ENCODE peak calls at places on chromosome 1, in six cellular contexts. Q, R, E, K, D and L are unnamed samples.

GRCh38 chr1:36367798-36368197 is 17.9 kb downstream of the STK40 start:
- DNase-seq in Q (no peak), K (no peak), R (no peak), D (no peak), E (no peak), L (no peak)

GRCh38 chr1:15696956-15697521 is 12.9 kb downstream of the PLEKHM2 start:
- DNase-seq in D (peak), K (no peak), Q (no peak), R (no peak), E (no peak), L (peak)

GRCh38 chr1:197140123-197140522 is 6.3 kb downstream of the ASPM start:
- DNase-seq in Q (no peak), D (no peak), K (no peak), R (peak), E (no peak), L (no peak)

GRCh38 chr1:153536618-153537375 is 1.0 kb upstream of the S100A6 start:
- DNase-seq in E (no peak), K (no peak), Q (peak), D (no peak), R (no peak), L (no peak)

GRCh38 chr1:75731881-75732280 is 7.4 kb downstream of the ACADM start:
- DNase-seq in D (no peak), E (peak), R (no peak), K (no peak), Q (no peak), L (peak)

GRCh38 chr1:240766831-240767230 is 154.9 kb upstream of the GREM2 start:
- DNase-seq in E (no peak), K (no peak), Q (no peak), R (no peak), D (no peak), L (no peak)

GRCh38 chr1:204323887-204324286 is 35.8 kb downstream of the PLEKHA6 start:
- DNase-seq in R (no peak), Q (peak), D (no peak), E (no peak), K (no peak), L (no peak)

GRCh38 chr1:230857077-230857476 is 11.2 kb downstream of the C1orf198 start:
- DNase-seq in D (no peak), K (no peak), E (no peak), Q (no peak), R (no peak), L (no peak)

GRCh38 chr1:218350022-218350525 is 4.9 kb downstream of the TGFB2 start:
- DNase-seq in D (no peak), Q (no peak), E (no peak), K (no peak), R (no peak), L (peak)

GRCh38 chr1:46062651-46063319 is 69.6 kb downstream of the PIK3R3 start:
- DNase-seq in R (no peak), K (no peak), D (peak), E (no peak), Q (no peak), L (peak)

GRCh38 chr1:24555591-24556413 is at the start of gene NCMAP:
- DNase-seq in D (no peak), Q (no peak), K (peak), R (no peak), E (no peak), L (no peak)

GRCh38 chr1:46512135-46512791 is 22.6 kb downstream of the DMBX1 start:
- DNase-seq in R (no peak), K (no peak), D (no peak), E (no peak), Q (no peak), L (no peak)

GRCh38 chr1:106944721-106945120 is 111.8 kb upstream of the PRMT6 start:
- DNase-seq in Q (no peak), R (no peak), E (no peak), K (peak), D (no peak), L (no peak)

GRCh38 chr1:119448112-119448511 is 33.2 kb downstream of the HSD3B2 start:
- DNase-seq in Q (no peak), K (no peak), D (no peak), R (no peak), E (no peak), L (no peak)

GRCh38 chr1:26191739-26192138 is 1.3 kb downstream of the CATSPER4 start:
- DNase-seq in R (no peak), E (no peak), D (no peak), Q (no peak), K (no peak), L (no peak)

GRCh38 chr1:27007909-27008582 is 4.6 kb downstream of the TENT5B start:
- DNase-seq in K (no peak), D (no peak), R (no peak), Q (peak), E (no peak), L (no peak)

GRCh38 chr1:61076728-61077675 is 5.4 kb upstream of the NFIA start:
- DNase-seq in Q (peak), K (peak), R (peak), E (peak), D (peak), L (peak)

GRCh38 chr1:236575523-236575922 is 28.8 kb downstream of the HEATR1 start:
- DNase-seq in D (no peak), Q (no peak), E (no peak), R (no peak), K (no peak), L (no peak)

GRCh38 chr1:68049941-68050878 is at the start of gene DIRAS3:
- DNase-seq in E (peak), R (peak), K (no peak), D (no peak), Q (peak), L (peak)

GRCh38 chr1:43304771-43305300 is 4.1 kb downstream of the TIE1 start:
- DNase-seq in Q (no peak), R (no peak), D (no peak), E (peak), K (no peak), L (no peak)

GRCh38 chr1:187563191-187563590 is 734.4 kb downstream of the PLA2G4A start:
- DNase-seq in E (no peak), Q (no peak), K (no peak), D (no peak), R (no peak), L (no peak)

GRCh38 chr1:13948851-13949490 is 249.0 kb downstream of the PRDM2 start:
- DNase-seq in K (no peak), Q (no peak), D (no peak), R (no peak), E (no peak), L (no peak)

GRCh38 chr1:29279896-29280779 is 43.8 kb downstream of the PTPRU start:
- DNase-seq in K (no peak), Q (no peak), R (no peak), D (no peak), E (no peak), L (no peak)

GRCh38 chr1:150678988-150679387 is 18.0 kb downstream of the GOLPH3L start:
- DNase-seq in K (no peak), E (no peak), R (no peak), Q (no peak), D (no peak), L (no peak)

GRCh38 chr1:14788065-14788464 is 189.6 kb downstream of the KAZN start:
- DNase-seq in Q (no peak), E (no peak), R (no peak), D (no peak), K (no peak), L (no peak)

GRCh38 chr1:59305188-59305587 is 8.3 kb downstream of the FGGY start:
- DNase-seq in K (no peak), E (no peak), R (no peak), D (no peak), Q (no peak), L (no peak)

GRCh38 chr1:164641353-164641730 is 82.4 kb downstream of the PBX1 start:
- DNase-seq in K (no peak), R (no peak), Q (no peak), E (no peak), D (no peak), L (no peak)

GRCh38 chr1:172466795-172467407 is 23.0 kb upstream of the PIGC start:
- DNase-seq in R (no peak), D (no peak), K (peak), Q (peak), E (no peak), L (no peak)

GRCh38 chr1:55275976-55276375 is 60.8 kb upstream of the USP24 start:
- DNase-seq in R (peak), E (peak), Q (no peak), D (no peak), K (no peak), L (peak)

GRCh38 chr1:110565565-110565964 is 40.6 kb downstream of the KCNA2 start:
- DNase-seq in R (no peak), Q (no peak), K (no peak), E (no peak), D (no peak), L (no peak)

GRCh38 chr1:198747127-198747526 is 108.3 kb downstream of the PTPRC start:
- DNase-seq in D (no peak), K (no peak), E (no peak), Q (no peak), R (no peak), L (peak)

GRCh38 chr1:242870944-242871343 is 346.4 kb upstream of the PLD5 start:
- DNase-seq in K (no peak), D (no peak), Q (no peak), E (no peak), R (no peak), L (no peak)

GRCh38 chr1:208054485-208054884 is 143.6 kb upstream of the CD34 start:
- DNase-seq in R (no peak), K (no peak), D (no peak), Q (no peak), E (no peak), L (no peak)

DNA sequence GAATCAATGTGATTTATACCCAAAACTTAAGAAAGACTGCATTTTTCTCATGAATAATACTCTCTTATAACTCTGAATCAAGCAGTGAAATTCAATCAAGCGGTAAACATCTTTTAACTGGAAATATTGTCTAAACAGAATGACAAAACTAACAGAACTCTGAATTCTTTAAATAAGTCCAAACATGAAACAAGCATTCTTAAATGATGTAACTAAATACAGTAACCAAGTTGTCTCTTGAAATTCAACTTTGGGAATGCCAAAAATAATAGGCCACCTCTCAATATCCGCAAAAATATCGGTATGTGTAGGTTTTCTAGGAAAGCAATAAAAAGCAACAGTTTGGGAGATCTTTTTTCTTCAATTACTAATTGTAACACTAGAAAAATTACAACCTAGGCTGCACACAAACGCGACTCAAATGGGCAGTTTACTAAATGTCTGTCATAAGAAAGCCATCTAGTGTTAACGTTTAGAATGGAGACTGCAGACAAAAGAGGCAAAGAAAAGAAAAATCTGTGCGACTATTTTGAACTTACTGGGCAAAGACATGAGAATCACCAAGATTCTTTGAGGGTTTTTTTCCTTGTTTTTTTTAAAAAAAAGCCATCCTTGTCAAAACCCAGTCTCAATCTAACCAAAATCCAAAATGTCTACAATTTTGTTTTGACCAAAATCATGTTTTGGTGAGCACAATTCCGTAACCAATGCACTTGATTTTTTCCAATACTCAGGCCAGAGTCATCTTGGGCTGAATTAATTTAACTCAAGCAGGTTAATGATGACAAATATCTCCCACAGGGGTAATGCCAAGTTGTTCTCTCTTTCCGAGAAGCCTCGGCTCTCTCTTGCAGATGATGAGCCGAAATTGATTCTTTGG is 1.4 kb downstream of the SIPA1L2 start:
- DNase-seq in E (no peak), R (peak), Q (peak), D (no peak), K (no peak), L (peak)
- TF ChIP-seq MYC in E (no peak), R (no peak), Q (no peak), D (no peak), K (no peak), L (no peak)

GRCh38 chr1:206470692-206471414 is 577 bp downstream of the IKBKE start:
- DNase-seq in Q (no peak), K (peak), D (peak), R (peak), E (peak), L (peak)
- TF ChIP-seq POLR2A in Q (no peak), K (peak), D (peak), R (peak), E (no peak), L (peak)

GRCh38 chr1:85330711-85331290 is 54.4 kb upstream of the BCL10 start:
- DNase-seq in R (peak), D (no peak), E (no peak), Q (no peak), K (no peak), L (no peak)
- TF ChIP-seq MAX in R (no peak), D (no peak), E (no peak), Q (no peak), K (no peak), L (no peak)

GRCh38 chr1:86064899-86065298 is 91.7 kb downstream of the COL24A1 start:
- DNase-seq in Q (no peak), D (no peak), E (no peak), K (no peak), R (no peak), L (no peak)

GRCh38 chr1:86067626-86068025 is 88.9 kb downstream of the COL24A1 start:
- DNase-seq in D (no peak), Q (no peak), R (peak), E (no peak), K (no peak), L (no peak)

GRCh38 chr1:86068126-86068805 is 88.3 kb downstream of the COL24A1 start:
- DNase-seq in Q (no peak), E (no peak), K (no peak), R (peak), D (no peak), L (no peak)

GRCh38 chr1:86069757-86070145 is 86.8 kb downstream of the COL24A1 start:
- DNase-seq in E (no peak), R (no peak), K (no peak), D (no peak), Q (no peak), L (no peak)

DNA sequence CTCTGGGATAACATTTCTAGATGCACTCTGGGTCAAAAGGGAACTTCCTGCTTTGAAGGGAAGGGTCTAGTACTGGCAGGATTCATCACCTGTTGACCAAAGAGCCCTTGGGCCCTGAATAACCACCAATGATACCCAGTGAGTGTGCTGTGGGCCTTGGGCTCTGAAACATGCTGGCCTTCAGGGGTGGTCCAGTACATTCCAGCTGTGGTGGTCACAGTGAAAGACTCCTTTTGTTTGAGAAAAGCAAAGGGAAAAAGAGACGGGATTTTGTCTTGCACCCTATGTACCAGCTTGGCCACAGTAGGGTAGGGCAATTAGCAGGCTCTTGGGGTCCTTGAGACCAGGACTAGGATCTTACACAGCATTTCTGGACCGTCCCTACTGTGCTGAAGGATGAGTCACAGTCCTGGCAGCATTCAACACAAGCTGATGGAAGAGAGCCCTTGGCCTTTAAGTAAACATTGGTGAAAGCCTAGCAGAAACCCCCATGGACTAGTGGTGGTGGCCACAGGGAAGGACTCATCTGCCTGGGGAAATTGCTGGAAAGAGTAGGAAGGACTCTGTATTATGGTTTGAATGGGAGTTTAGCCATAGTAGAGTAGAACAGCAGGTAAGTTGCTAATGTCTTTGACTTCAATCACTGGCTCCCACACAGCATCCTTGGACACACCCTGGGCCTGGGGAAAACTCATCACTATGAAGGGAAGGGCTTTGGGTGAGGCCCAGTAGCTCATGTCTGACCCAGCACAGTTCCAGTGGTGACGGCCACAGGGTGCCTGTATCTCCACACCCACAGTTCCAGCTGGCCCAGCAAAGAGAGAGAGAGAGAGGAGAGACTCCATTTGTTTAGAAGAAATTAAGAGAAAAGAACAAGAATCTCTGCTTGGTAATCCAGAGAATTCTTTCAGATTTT is 87.5 kb downstream of the COL24A1 start:
- DNase-seq in K (no peak), R (peak), D (no peak), Q (no peak), E (no peak), L (no peak)
- TF ChIP-seq MYC in K (no peak), R (no peak), D (no peak), Q (no peak), E (no peak), L (no peak)

DNA sequence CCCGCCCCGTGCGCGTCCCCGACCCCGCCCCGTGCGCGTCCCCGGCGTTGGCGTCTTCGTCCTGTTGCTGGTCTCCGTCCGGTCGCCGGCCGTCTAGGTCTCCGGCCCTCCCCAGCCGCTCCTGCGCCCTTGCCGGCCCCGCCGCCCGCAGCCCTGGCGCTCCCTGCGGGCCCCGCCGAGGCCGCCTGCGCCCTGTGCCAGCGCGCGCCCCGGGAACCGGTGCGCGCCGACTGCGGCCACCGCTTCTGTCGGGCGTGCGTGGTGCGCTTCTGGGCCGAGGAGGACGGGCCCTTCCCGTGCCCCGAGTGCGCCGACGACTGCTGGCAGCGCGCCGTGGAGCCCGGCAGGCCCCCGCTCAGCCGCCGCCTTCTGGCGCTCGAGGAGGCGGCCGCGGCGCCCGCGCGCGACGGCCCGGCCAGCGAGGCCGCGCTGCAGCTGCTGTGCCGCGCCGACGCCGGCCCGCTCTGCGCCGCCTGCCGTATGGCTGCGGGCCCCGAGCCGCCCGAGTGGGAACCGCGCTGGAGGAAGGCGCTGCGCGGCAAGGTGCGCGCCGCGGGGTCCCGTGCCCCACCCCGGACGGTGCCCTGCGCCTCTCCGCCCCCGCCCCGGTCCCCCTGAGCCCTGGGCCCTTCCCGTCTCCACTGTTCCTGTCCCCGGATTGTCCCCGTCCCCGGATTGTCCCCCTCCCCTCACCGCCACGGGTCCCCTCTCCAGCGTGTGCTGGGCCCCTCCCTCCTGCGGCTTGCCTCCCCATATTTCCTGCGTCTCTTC is at the start of gene RNF187:
- DNase-seq in K (no peak), Q (no peak), R (no peak), D (no peak), E (peak), L (peak)
- TF ChIP-seq POLR2A in K (peak), Q (peak), R (peak), D (peak), E (no peak), L (peak)

DNA sequence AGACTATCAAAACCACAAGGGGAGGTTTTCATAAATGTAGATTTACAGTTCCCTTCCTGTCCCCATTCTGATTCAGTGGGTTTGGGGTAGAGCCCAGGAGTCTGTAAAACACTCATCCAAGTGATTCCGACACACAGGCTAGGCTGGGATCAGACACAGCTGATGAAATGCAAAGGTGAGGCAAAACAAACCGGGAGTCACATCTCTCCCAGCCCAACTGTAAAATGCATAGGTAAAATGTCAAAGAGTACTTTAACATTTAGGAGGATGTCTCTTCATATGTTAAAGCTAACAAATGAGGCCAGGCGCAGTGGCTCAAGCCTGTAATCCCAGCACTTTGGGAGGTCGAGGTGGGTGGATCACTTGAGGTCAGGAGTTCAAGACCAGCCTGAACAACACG is 45.0 kb downstream of the ZNF281 start:
- DNase-seq in D (no peak), E (no peak), K (no peak), R (no peak), Q (no peak), L (no peak)
- TF ChIP-seq MAX in D (no peak), E (no peak), K (no peak), R (no peak), Q (no peak), L (no peak)

DNA sequence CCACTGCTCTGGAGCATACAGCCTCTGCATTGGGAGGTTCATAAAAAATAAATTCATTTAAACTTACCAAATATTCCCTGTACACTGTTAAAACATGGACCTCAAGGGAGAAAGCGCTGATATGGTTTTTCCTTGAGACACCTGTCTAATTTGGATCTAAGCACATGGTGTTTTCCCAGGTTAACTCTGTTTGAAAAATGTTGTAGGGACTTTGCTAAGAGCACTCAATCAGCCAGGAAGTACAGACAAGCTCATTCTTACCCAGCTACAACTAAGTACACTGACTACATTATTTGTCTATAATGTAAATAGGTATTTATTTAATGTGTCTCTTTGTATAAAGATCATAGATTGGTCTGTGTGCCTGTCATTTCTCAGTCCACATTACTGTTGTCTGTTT is 61.8 kb upstream of the BCAR3 start:
- DNase-seq in E (no peak), D (no peak), Q (no peak), R (no peak), K (no peak), L (no peak)
- TF ChIP-seq MYC in E (no peak), D (no peak), Q (no peak), R (no peak), K (no peak), L (no peak)

GRCh38 chr1:201205036-201205435 is 14.4 kb downstream of the IGFN1 start:
- DNase-seq in E (no peak), Q (no peak), K (no peak), R (no peak), D (no peak), L (no peak)
- TF ChIP-seq POLR2A in E (no peak), Q (no peak), K (no peak), R (no peak), D (no peak), L (no peak)